ENCODE peak calls at places on chromosomes 4 and X, in ten cellular contexts. N is activated CD4-positive, CD25-positive, alpha-beta regulatory T cell; H is skeletal muscle cell; Y is NCI-H1092; X is NCI-H460; L is coronary artery; R is sigmoid colon; Q is retina; I is fibroblast of pulmonary artery; M is adipocyte. P is an unnamed sample.

GRCh38 chr4:172770787-172771186 is 397.8 kb upstream of the GALNT7 start:
- DNase-seq in N (no peak), H (no peak), Y (no peak), X (no peak), L (no peak), R (no peak), Q (no peak), I (no peak), M (no peak), P (no peak)

GRCh38 chr4:6898763-6899162 is 10.9 kb upstream of the TBC1D14 start:
- DNase-seq in N (no peak), H (no peak), Y (no peak), X (no peak), L (no peak), R (peak), Q (no peak), I (no peak), M (no peak), P (no peak)

GRCh38 chr4:14878681-14879080 is 123.6 kb upstream of the CPEB2 start:
- DNase-seq in N (no peak), H (no peak), Y (no peak), X (no peak), L (no peak), R (no peak), Q (no peak), I (no peak), M (no peak), P (no peak)

GRCh38 chr4:186146443-186146842 is 41.9 kb downstream of the FAM149A start:
- DNase-seq in N (no peak), H (no peak), Y (no peak), X (no peak), L (no peak), R (no peak), Q (no peak), I (no peak), M (no peak), P (no peak)

GRCh38 chr4:33924239-33924638 is 2320.1 kb downstream of the ARAP2 start:
- DNase-seq in N (no peak), H (peak), Y (no peak), X (no peak), L (no peak), R (no peak), Q (peak), I (peak), M (peak), P (no peak)

GRCh38 chrX:115553171-115553570 is 7.8 kb upstream of the PLS3 start:
- DNase-seq in N (no peak), H (no peak), Y (no peak), X (no peak), L (no peak), R (no peak), Q (no peak), I (no peak), M (no peak), P (no peak)

GRCh38 chrX:65821721-65822496 is 154.5 kb downstream of the MSN start:
- DNase-seq in N (no peak), H (no peak), Y (no peak), X (no peak), L (no peak), R (no peak), Q (peak), I (no peak), M (peak), P (no peak)

GRCh38 chr4:136864580-136865185 is 667.6 kb downstream of the PCDH18 start:
- DNase-seq in N (no peak), H (peak), Y (peak), X (peak), L (no peak), R (no peak), Q (peak), I (peak), M (peak), P (no peak)

GRCh38 chrX:276588-277171 is 4.5 kb upstream of the PLCXD1 start:
- DNase-seq in N (no peak), H (no peak), Y (no peak), X (peak), L (no peak), R (peak), Q (no peak), I (peak), M (peak), P (peak)

GRCh38 chr4:69196209-69196965 is 18.2 kb downstream of the UGT2B11 start:
- DNase-seq in N (no peak), H (no peak), Y (no peak), X (no peak), L (no peak), R (no peak), Q (no peak), I (no peak), M (no peak), P (no peak)

GRCh38 chr4:94307231-94307840 is 35.3 kb downstream of the HPGDS start:
- DNase-seq in N (no peak), H (no peak), Y (no peak), X (no peak), L (no peak), R (no peak), Q (no peak), I (peak), M (peak), P (no peak)

GRCh38 chr4:67052981-67053380 is 492.3 kb downstream of the CENPC start:
- DNase-seq in N (no peak), H (no peak), Y (peak), X (no peak), L (no peak), R (no peak), Q (no peak), I (no peak), M (no peak), P (no peak)

GRCh38 chrX:146967296-146967695 is 152.8 kb upstream of the CXorf51A start:
- DNase-seq in N (no peak), H (no peak), Y (no peak), X (no peak), L (no peak), R (no peak), Q (no peak), I (no peak), M (no peak), P (no peak)

GRCh38 chr4:59455751-59456150 is 1744.4 kb upstream of the ADGRL3 start:
- DNase-seq in N (no peak), H (peak), Y (no peak), X (no peak), L (no peak), R (no peak), Q (no peak), I (no peak), M (peak), P (no peak)